ENCODE peak calls at places on chromosomes 13 and 19, in ten cellular contexts. One of them, this sample, is unnamed.

GRCh38 chr13:32852568-32852967 is 163.7 kb upstream of the KL start:
- DNase-seq in CD8-positive, alpha-beta memory T cell: no peak
- DNase-seq in A549: no peak
- DNase-seq in CD4-positive, CD25-positive, alpha-beta regulatory T cell: no peak
- DNase-seq in endodermal cell: no peak
- DNase-seq in effector memory CD4-positive, alpha-beta T cell: no peak
- DNase-seq in transverse colon: no peak
- DNase-seq in CD8-positive, alpha-beta T cell: no peak
- DNase-seq in heart right ventricle: no peak
- DNase-seq in psoas muscle: no peak
- DNase-seq in this sample: no peak

GRCh38 chr13:111423168-111423785 is 102.8 kb downstream of the TEX29 start:
- DNase-seq in CD8-positive, alpha-beta memory T cell: no peak
- DNase-seq in A549: no peak
- DNase-seq in CD4-positive, CD25-positive, alpha-beta regulatory T cell: no peak
- DNase-seq in endodermal cell: no peak
- DNase-seq in effector memory CD4-positive, alpha-beta T cell: no peak
- DNase-seq in transverse colon: no peak
- DNase-seq in CD8-positive, alpha-beta T cell: no peak
- DNase-seq in heart right ventricle: no peak
- DNase-seq in psoas muscle: no peak
- DNase-seq in this sample: no peak

GRCh38 chr19:21468791-21469190 is 36.6 kb upstream of the ZNF429 start:
- DNase-seq in CD8-positive, alpha-beta memory T cell: no peak
- DNase-seq in A549: no peak
- DNase-seq in CD4-positive, CD25-positive, alpha-beta regulatory T cell: no peak
- DNase-seq in endodermal cell: peak
- DNase-seq in effector memory CD4-positive, alpha-beta T cell: no peak
- DNase-seq in transverse colon: no peak
- DNase-seq in CD8-positive, alpha-beta T cell: no peak
- DNase-seq in heart right ventricle: no peak
- DNase-seq in psoas muscle: no peak
- DNase-seq in this sample: no peak

GRCh38 chr13:49733181-49733951 is 42.1 kb upstream of the EBPL start:
- DNase-seq in CD8-positive, alpha-beta memory T cell: no peak
- DNase-seq in A549: no peak
- DNase-seq in CD4-positive, CD25-positive, alpha-beta regulatory T cell: no peak
- DNase-seq in endodermal cell: no peak
- DNase-seq in effector memory CD4-positive, alpha-beta T cell: no peak
- DNase-seq in transverse colon: no peak
- DNase-seq in CD8-positive, alpha-beta T cell: no peak
- DNase-seq in heart right ventricle: no peak
- DNase-seq in psoas muscle: no peak
- DNase-seq in this sample: no peak

GRCh38 chr19:13600091-13600490 is 93.8 kb upstream of the CACNA1A start:
- DNase-seq in CD8-positive, alpha-beta memory T cell: no peak
- DNase-seq in A549: no peak
- DNase-seq in CD4-positive, CD25-positive, alpha-beta regulatory T cell: no peak
- DNase-seq in endodermal cell: no peak
- DNase-seq in effector memory CD4-positive, alpha-beta T cell: no peak
- DNase-seq in transverse colon: no peak
- DNase-seq in CD8-positive, alpha-beta T cell: no peak
- DNase-seq in heart right ventricle: no peak
- DNase-seq in psoas muscle: no peak
- DNase-seq in this sample: no peak

GRCh38 chr13:50910483-50910805 is 853 bp downstream of the RNASEH2B start:
- DNase-seq in CD8-positive, alpha-beta memory T cell: no peak
- DNase-seq in A549: peak
- DNase-seq in CD4-positive, CD25-positive, alpha-beta regulatory T cell: no peak
- DNase-seq in endodermal cell: peak
- DNase-seq in effector memory CD4-positive, alpha-beta T cell: no peak
- DNase-seq in transverse colon: no peak
- DNase-seq in CD8-positive, alpha-beta T cell: no peak
- DNase-seq in heart right ventricle: no peak
- DNase-seq in psoas muscle: no peak
- DNase-seq in this sample: peak

GRCh38 chr19:2424686-2425621 is 2.4 kb downstream of the TIMM13 start:
- DNase-seq in CD8-positive, alpha-beta memory T cell: no peak
- DNase-seq in A549: no peak
- DNase-seq in CD4-positive, CD25-positive, alpha-beta regulatory T cell: no peak
- DNase-seq in endodermal cell: peak
- DNase-seq in effector memory CD4-positive, alpha-beta T cell: no peak
- DNase-seq in transverse colon: no peak
- DNase-seq in CD8-positive, alpha-beta T cell: no peak
- DNase-seq in heart right ventricle: peak
- DNase-seq in psoas muscle: peak
- DNase-seq in this sample: no peak

GRCh38 chr13:84917252-84917878 is 881.9 kb downstream of the SLITRK6 start:
- DNase-seq in CD8-positive, alpha-beta memory T cell: no peak
- DNase-seq in A549: peak
- DNase-seq in CD4-positive, CD25-positive, alpha-beta regulatory T cell: no peak
- DNase-seq in endodermal cell: no peak
- DNase-seq in effector memory CD4-positive, alpha-beta T cell: no peak
- DNase-seq in transverse colon: no peak
- DNase-seq in CD8-positive, alpha-beta T cell: no peak
- DNase-seq in heart right ventricle: no peak
- DNase-seq in psoas muscle: no peak
- DNase-seq in this sample: no peak

GRCh38 chr19:42053037-42053935 is 16.7 kb downstream of the GRIK5 start:
- DNase-seq in CD8-positive, alpha-beta memory T cell: no peak
- DNase-seq in A549: no peak
- DNase-seq in CD4-positive, CD25-positive, alpha-beta regulatory T cell: no peak
- DNase-seq in endodermal cell: no peak
- DNase-seq in effector memory CD4-positive, alpha-beta T cell: no peak
- DNase-seq in transverse colon: no peak
- DNase-seq in CD8-positive, alpha-beta T cell: no peak
- DNase-seq in heart right ventricle: no peak
- DNase-seq in psoas muscle: no peak
- DNase-seq in this sample: no peak

GRCh38 chr19:42052241-42052863 is 17.7 kb downstream of the GRIK5 start:
- DNase-seq in CD8-positive, alpha-beta memory T cell: no peak
- DNase-seq in A549: no peak
- DNase-seq in CD4-positive, CD25-positive, alpha-beta regulatory T cell: no peak
- DNase-seq in endodermal cell: no peak
- DNase-seq in effector memory CD4-positive, alpha-beta T cell: no peak
- DNase-seq in transverse colon: no peak
- DNase-seq in CD8-positive, alpha-beta T cell: no peak
- DNase-seq in heart right ventricle: no peak
- DNase-seq in psoas muscle: no peak
- DNase-seq in this sample: no peak

GRCh38 chr19:42048992-42049391 is 21.0 kb downstream of the GRIK5 start:
- DNase-seq in CD8-positive, alpha-beta memory T cell: no peak
- DNase-seq in A549: no peak
- DNase-seq in CD4-positive, CD25-positive, alpha-beta regulatory T cell: no peak
- DNase-seq in endodermal cell: no peak
- DNase-seq in effector memory CD4-positive, alpha-beta T cell: no peak
- DNase-seq in transverse colon: peak
- DNase-seq in CD8-positive, alpha-beta T cell: no peak
- DNase-seq in heart right ventricle: no peak
- DNase-seq in psoas muscle: no peak
- DNase-seq in this sample: no peak

GRCh38 chr19:42054205-42054604 is 15.8 kb downstream of the GRIK5 start:
- DNase-seq in CD8-positive, alpha-beta memory T cell: no peak
- DNase-seq in A549: no peak
- DNase-seq in CD4-positive, CD25-positive, alpha-beta regulatory T cell: no peak
- DNase-seq in endodermal cell: no peak
- DNase-seq in effector memory CD4-positive, alpha-beta T cell: no peak
- DNase-seq in transverse colon: no peak
- DNase-seq in CD8-positive, alpha-beta T cell: no peak
- DNase-seq in heart right ventricle: no peak
- DNase-seq in psoas muscle: no peak
- DNase-seq in this sample: no peak

DNA sequence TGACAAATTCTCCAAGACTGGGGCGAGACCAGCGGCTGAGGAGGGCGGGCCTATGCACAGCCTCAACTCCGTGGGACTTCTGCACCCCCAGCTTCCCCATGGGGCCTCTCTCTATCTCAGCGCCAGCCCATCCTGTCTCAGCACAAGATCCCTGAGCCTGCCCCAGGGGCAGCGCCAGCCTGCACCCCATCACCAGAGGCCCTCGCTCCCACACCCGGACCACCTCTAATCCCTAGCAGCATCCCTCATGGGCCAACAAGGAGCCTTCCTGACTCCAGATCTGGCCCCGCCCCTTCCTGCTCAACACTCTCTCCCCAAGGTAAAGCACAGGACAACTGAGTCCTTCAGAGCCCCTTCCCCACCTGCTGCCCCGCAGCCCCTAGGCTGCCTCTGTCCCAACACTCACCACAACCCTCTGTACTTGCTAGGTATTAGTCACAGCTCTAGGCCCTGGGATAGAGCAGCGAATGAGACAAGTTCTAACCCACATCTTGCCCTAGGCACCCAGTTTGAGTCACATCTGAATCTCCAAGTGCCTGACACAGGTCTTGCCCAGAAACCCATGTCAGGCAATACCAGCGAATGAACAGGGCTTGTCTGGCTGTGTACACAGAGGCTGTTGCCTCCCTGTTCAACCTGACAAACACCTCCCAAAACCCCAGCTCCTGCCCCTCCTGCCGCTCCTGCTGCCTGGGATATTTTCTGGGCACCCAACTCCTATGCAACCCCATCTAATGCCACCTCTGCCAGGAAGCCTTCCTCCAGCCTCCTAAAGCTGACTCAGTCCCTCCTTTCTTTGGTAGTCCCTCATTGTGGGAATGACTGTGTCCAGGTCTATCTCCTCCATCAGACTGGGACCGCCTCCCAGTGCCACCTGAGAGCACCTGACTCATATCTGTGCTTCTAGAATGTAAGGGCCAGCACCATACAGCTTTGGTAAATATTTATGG is 18.6 kb downstream of the GRIK5 start:
- DNase-seq in CD8-positive, alpha-beta memory T cell: no peak
- DNase-seq in A549: no peak
- DNase-seq in CD4-positive, CD25-positive, alpha-beta regulatory T cell: no peak
- DNase-seq in endodermal cell: no peak
- DNase-seq in effector memory CD4-positive, alpha-beta T cell: no peak
- DNase-seq in transverse colon: no peak
- DNase-seq in CD8-positive, alpha-beta T cell: no peak
- DNase-seq in heart right ventricle: no peak
- DNase-seq in psoas muscle: no peak
- DNase-seq in this sample: no peak
- H3K27ac ChIP-seq in CD8-positive, alpha-beta memory T cell: no peak
- H3K27ac ChIP-seq in A549: no peak
- H3K27ac ChIP-seq in CD4-positive, CD25-positive, alpha-beta regulatory T cell: no peak
- H3K27ac ChIP-seq in endodermal cell: no peak
- H3K27ac ChIP-seq in effector memory CD4-positive, alpha-beta T cell: no peak
- H3K27ac ChIP-seq in transverse colon: no peak
- H3K27ac ChIP-seq in CD8-positive, alpha-beta T cell: no peak
- H3K27ac ChIP-seq in heart right ventricle: no peak
- H3K27ac ChIP-seq in psoas muscle: no peak
- H3K27ac ChIP-seq in this sample: no peak

GRCh38 chr19:5683177-5683886 is 2.5 kb downstream of the HSD11B1L start:
- DNase-seq in CD8-positive, alpha-beta memory T cell: no peak
- DNase-seq in A549: no peak
- DNase-seq in CD4-positive, CD25-positive, alpha-beta regulatory T cell: no peak
- DNase-seq in endodermal cell: no peak
- DNase-seq in effector memory CD4-positive, alpha-beta T cell: no peak
- DNase-seq in transverse colon: no peak
- DNase-seq in CD8-positive, alpha-beta T cell: no peak
- DNase-seq in heart right ventricle: no peak
- DNase-seq in psoas muscle: no peak
- DNase-seq in this sample: no peak

GRCh38 chr19:5680437-5681368 is at the start of the genes HSD11B1L and MICOS13:
- DNase-seq in CD8-positive, alpha-beta memory T cell: peak
- DNase-seq in A549: peak
- DNase-seq in CD4-positive, CD25-positive, alpha-beta regulatory T cell: peak
- DNase-seq in endodermal cell: peak
- DNase-seq in effector memory CD4-positive, alpha-beta T cell: peak
- DNase-seq in transverse colon: peak
- DNase-seq in CD8-positive, alpha-beta T cell: peak
- DNase-seq in heart right ventricle: peak
- DNase-seq in psoas muscle: peak
- DNase-seq in this sample: peak

GRCh38 chr19:5682293-5682592 is 1.4 kb downstream of the HSD11B1L start:
- DNase-seq in CD8-positive, alpha-beta memory T cell: no peak
- DNase-seq in A549: no peak
- DNase-seq in CD4-positive, CD25-positive, alpha-beta regulatory T cell: no peak
- DNase-seq in endodermal cell: peak
- DNase-seq in effector memory CD4-positive, alpha-beta T cell: no peak
- DNase-seq in transverse colon: no peak
- DNase-seq in CD8-positive, alpha-beta T cell: no peak
- DNase-seq in heart right ventricle: no peak
- DNase-seq in psoas muscle: no peak
- DNase-seq in this sample: no peak

GRCh38 chr19:5680083-5680436 is 256 bp downstream of the MICOS13 start:
- DNase-seq in CD8-positive, alpha-beta memory T cell: no peak
- DNase-seq in A549: no peak
- DNase-seq in CD4-positive, CD25-positive, alpha-beta regulatory T cell: no peak
- DNase-seq in endodermal cell: no peak
- DNase-seq in effector memory CD4-positive, alpha-beta T cell: no peak
- DNase-seq in transverse colon: peak
- DNase-seq in CD8-positive, alpha-beta T cell: no peak
- DNase-seq in heart right ventricle: peak
- DNase-seq in psoas muscle: no peak
- DNase-seq in this sample: peak

GRCh38 chr19:5681446-5682292 is 842 bp downstream of the HSD11B1L start:
- DNase-seq in CD8-positive, alpha-beta memory T cell: no peak
- DNase-seq in A549: no peak
- DNase-seq in CD4-positive, CD25-positive, alpha-beta regulatory T cell: no peak
- DNase-seq in endodermal cell: peak
- DNase-seq in effector memory CD4-positive, alpha-beta T cell: no peak
- DNase-seq in transverse colon: no peak
- DNase-seq in CD8-positive, alpha-beta T cell: no peak
- DNase-seq in heart right ventricle: no peak
- DNase-seq in psoas muscle: no peak
- DNase-seq in this sample: no peak
- H3K4me3 ChIP-seq in CD8-positive, alpha-beta memory T cell: peak
- H3K4me3 ChIP-seq in A549: peak
- H3K4me3 ChIP-seq in CD4-positive, CD25-positive, alpha-beta regulatory T cell: no peak
- H3K4me3 ChIP-seq in endodermal cell: peak
- H3K4me3 ChIP-seq in effector memory CD4-positive, alpha-beta T cell: no peak
- H3K4me3 ChIP-seq in transverse colon: no peak
- H3K4me3 ChIP-seq in CD8-positive, alpha-beta T cell: peak
- H3K4me3 ChIP-seq in heart right ventricle: peak
- H3K4me3 ChIP-seq in psoas muscle: peak
- H3K4me3 ChIP-seq in this sample: no peak

DNA sequence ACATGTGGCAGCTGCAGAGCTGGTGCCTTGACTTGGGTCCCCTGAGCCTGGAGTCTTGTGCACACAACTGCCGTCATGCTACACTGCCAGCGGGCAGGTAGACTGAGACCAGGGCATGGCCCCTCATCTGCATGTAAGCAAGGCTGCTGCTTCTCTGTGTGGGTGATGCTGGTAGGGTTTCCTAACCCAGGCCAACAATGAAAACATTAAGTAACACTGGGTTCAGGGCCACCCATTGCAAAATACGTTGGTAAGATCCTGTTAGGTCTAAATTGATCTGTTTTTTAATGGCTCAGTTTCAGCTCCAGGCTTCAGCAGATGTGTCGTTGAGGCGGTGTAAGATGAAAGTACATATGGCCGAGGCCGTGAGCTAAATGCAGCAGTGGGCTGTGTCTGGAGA is 383.4 kb downstream of the IRS2 start:
- DNase-seq in CD8-positive, alpha-beta memory T cell: no peak
- DNase-seq in A549: no peak
- DNase-seq in CD4-positive, CD25-positive, alpha-beta regulatory T cell: no peak
- DNase-seq in endodermal cell: no peak
- DNase-seq in effector memory CD4-positive, alpha-beta T cell: no peak
- DNase-seq in transverse colon: no peak
- DNase-seq in CD8-positive, alpha-beta T cell: no peak
- DNase-seq in heart right ventricle: no peak
- DNase-seq in psoas muscle: no peak
- DNase-seq in this sample: no peak
- H3K27ac ChIP-seq in CD8-positive, alpha-beta memory T cell: no peak
- H3K27ac ChIP-seq in A549: no peak
- H3K27ac ChIP-seq in CD4-positive, CD25-positive, alpha-beta regulatory T cell: no peak
- H3K27ac ChIP-seq in endodermal cell: no peak
- H3K27ac ChIP-seq in effector memory CD4-positive, alpha-beta T cell: no peak
- H3K27ac ChIP-seq in transverse colon: no peak
- H3K27ac ChIP-seq in CD8-positive, alpha-beta T cell: no peak
- H3K27ac ChIP-seq in heart right ventricle: no peak
- H3K27ac ChIP-seq in psoas muscle: no peak
- H3K27ac ChIP-seq in this sample: no peak

DNA sequence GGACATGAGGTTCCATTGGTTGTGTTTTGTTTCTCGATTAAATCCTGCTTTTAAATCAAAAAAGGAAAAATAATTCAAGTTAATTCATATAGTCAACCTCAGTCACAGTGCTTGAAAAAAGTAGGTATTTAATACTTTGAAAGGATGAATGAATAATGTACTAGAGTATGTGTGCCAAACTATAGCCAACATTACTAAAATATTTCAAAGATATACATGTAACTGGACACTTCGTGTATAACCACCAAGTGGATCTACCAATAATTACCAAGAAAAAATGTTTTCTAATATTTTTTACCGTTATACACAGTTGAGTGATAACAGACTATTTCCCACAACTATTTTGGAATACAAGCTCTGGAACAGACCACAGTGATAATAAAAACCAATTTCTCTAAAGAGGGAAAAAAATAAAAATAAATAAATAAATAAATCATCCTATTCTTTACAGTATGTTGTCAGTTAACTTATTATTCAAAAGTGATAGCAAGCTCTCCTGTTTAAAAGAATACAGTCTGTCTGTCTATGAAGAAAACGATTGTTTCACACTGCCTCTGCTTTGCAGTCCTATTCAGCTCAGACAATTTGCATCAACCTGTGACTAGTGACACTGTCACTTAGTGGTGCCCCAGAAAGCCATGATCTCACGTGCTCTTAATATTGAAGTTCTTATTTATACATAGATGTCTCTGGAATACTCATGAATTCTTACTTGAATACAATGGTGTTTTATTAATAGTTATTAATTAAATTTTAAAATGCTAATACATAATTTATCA is 58.2 kb downstream of the UBL3 start:
- DNase-seq in CD8-positive, alpha-beta memory T cell: no peak
- DNase-seq in A549: no peak
- DNase-seq in CD4-positive, CD25-positive, alpha-beta regulatory T cell: no peak
- DNase-seq in endodermal cell: no peak
- DNase-seq in effector memory CD4-positive, alpha-beta T cell: no peak
- DNase-seq in transverse colon: no peak
- DNase-seq in CD8-positive, alpha-beta T cell: no peak
- DNase-seq in heart right ventricle: no peak
- DNase-seq in psoas muscle: no peak
- DNase-seq in this sample: no peak
- H3K4me3 ChIP-seq in CD8-positive, alpha-beta memory T cell: no peak
- H3K4me3 ChIP-seq in A549: no peak
- H3K4me3 ChIP-seq in CD4-positive, CD25-positive, alpha-beta regulatory T cell: peak
- H3K4me3 ChIP-seq in endodermal cell: no peak
- H3K4me3 ChIP-seq in effector memory CD4-positive, alpha-beta T cell: no peak
- H3K4me3 ChIP-seq in transverse colon: no peak
- H3K4me3 ChIP-seq in CD8-positive, alpha-beta T cell: no peak
- H3K4me3 ChIP-seq in heart right ventricle: no peak
- H3K4me3 ChIP-seq in psoas muscle: no peak
- H3K4me3 ChIP-seq in this sample: no peak

This sample was measured in aorta.